ENCODE peak calls at places on chromosomes 1 and 21, in seven cellular contexts. X is effector memory CD8-positive, alpha-beta T cell; K is HFF-Myc; V is putamen; J is stimulated activated CD4-positive, alpha-beta T cell treated with anti-CD3 and anti-CD28 coated beads, TNF-alpha, amount 100 ng/mL, for 4 hours; T is ACHN; A is non-pigmented ciliary epithelial cell. R is an unnamed sample.

GRCh38 chr1:177432897-177433296 is 262.1 kb downstream of the BRINP2 start:
- DNase-seq in V (no peak), T (no peak), X (no peak), J (no peak), K (no peak), A (no peak), R (no peak)

GRCh38 chr1:204251926-204252689 is 38.3 kb upstream of the GOLT1A start:
- DNase-seq in X (no peak), A (no peak), V (no peak), K (no peak), T (no peak), J (no peak), R (no peak)

GRCh38 chr1:183956559-183957188 is 80.9 kb downstream of the COLGALT2 start:
- DNase-seq in V (no peak), J (peak), K (peak), T (peak), A (peak), X (peak), R (peak)

GRCh38 chr1:19179597-19180271 is 30.3 kb downstream of the UBR4 start:
- DNase-seq in T (peak), A (no peak), X (peak), J (no peak), K (no peak), V (no peak), R (no peak)

GRCh38 chr1:106880226-106880625 is 176.2 kb upstream of the PRMT6 start:
- DNase-seq in A (no peak), T (no peak), K (no peak), X (no peak), J (no peak), V (no peak), R (no peak)

GRCh38 chr1:92399076-92399475 is 87.6 kb downstream of the GFI1 start:
- DNase-seq in X (no peak), A (no peak), K (no peak), J (no peak), T (no peak), V (no peak), R (no peak)

GRCh38 chr1:245856944-245857531 is 650.0 kb downstream of the SMYD3 start:
- DNase-seq in J (no peak), X (no peak), A (peak), T (no peak), V (no peak), K (no peak), R (no peak)

GRCh38 chr21:42523941-42524340 is 10.3 kb downstream of the SLC37A1 start:
- DNase-seq in J (no peak), K (no peak), T (no peak), X (no peak), V (no peak), A (no peak), R (no peak)

GRCh38 chr1:201481761-201482493 is 12.9 kb upstream of the PHLDA3 start:
- DNase-seq in K (peak), J (peak), A (no peak), X (peak), T (peak), V (peak), R (peak)

GRCh38 chr1:239718997-239719628 is 332.7 kb downstream of the CHRM3 start:
- DNase-seq in T (no peak), V (no peak), X (no peak), A (no peak), J (peak), K (no peak), R (no peak)

R was measured in globus pallidus.